ENCODE peak calls at places on chromosome 11, in five cellular contexts. V, K, W, C and S are unnamed samples.

GRCh38 chr11:58503361-58503856 is 4.5 kb downstream of the OR5B21 start:
- DNase-seq in K (no peak), W (peak), V (no peak), C (no peak), S (peak)

GRCh38 chr11:63643205-63643604 is 28.0 kb downstream of the ATL3 start:
- DNase-seq in C (no peak), W (no peak), V (no peak), K (no peak), S (no peak)

GRCh38 chr11:107043242-107043991 is 25.1 kb upstream of the GUCY1A2 start:
- DNase-seq in C (peak), W (no peak), K (no peak), V (peak), S (peak)

GRCh38 chr11:12901874-12902481 is 107.1 kb upstream of the RASSF10 start:
- DNase-seq in W (no peak), C (no peak), V (no peak), K (no peak), S (no peak)

GRCh38 chr11:77506857-77507256 is 33.0 kb upstream of the PAK1 start:
- DNase-seq in V (no peak), W (no peak), C (no peak), K (no peak), S (no peak)

GRCh38 chr11:68663482-68664010 is 20.8 kb upstream of the GAL start:
- DNase-seq in W (no peak), V (no peak), K (no peak), C (no peak), S (no peak)

GRCh38 chr11:28442113-28442512 is 333.9 kb downstream of the METTL15 start:
- DNase-seq in W (no peak), C (no peak), K (no peak), V (no peak), S (no peak)

GRCh38 chr11:110472858-110473257 is 43.1 kb downstream of the FDX1 start:
- DNase-seq in K (no peak), C (no peak), W (no peak), V (no peak), S (no peak)

GRCh38 chr11:66889974-66890373 is 33.1 kb downstream of the LRFN4 start:
- DNase-seq in C (no peak), V (no peak), K (no peak), W (no peak), S (no peak)

GRCh38 chr11:101765932-101766331 is 148.9 kb upstream of the CEP126 start:
- DNase-seq in K (no peak), C (no peak), V (no peak), W (no peak), S (no peak)

GRCh38 chr11:86396403-86396802 is 21.7 kb downstream of the CCDC81 start:
- DNase-seq in K (no peak), V (no peak), W (no peak), C (peak), S (no peak)

GRCh38 chr11:78140392-78141077 is 1.1 kb upstream of the ALG8 start:
- DNase-seq in C (no peak), V (no peak), K (no peak), W (peak), S (peak)

GRCh38 chr11:68337399-68337835 is 25.0 kb downstream of the LRP5 start:
- DNase-seq in K (no peak), V (peak), W (no peak), C (no peak), S (no peak)

GRCh38 chr11:86748296-86748695 is 52.0 kb upstream of the PRSS23 start:
- DNase-seq in C (peak), W (no peak), K (no peak), V (no peak), S (no peak)

GRCh38 chr11:2841411-2842190 is 44.0 kb downstream of the CDKN1C start:
- DNase-seq in K (no peak), C (no peak), V (no peak), W (no peak), S (no peak)

GRCh38 chr11:57779275-57779674 is 17.7 kb downstream of the CTNND1 start:
- DNase-seq in V (no peak), C (no peak), K (no peak), W (no peak), S (no peak)

GRCh38 chr11:110455718-110456117 is 26.0 kb downstream of the FDX1 start:
- DNase-seq in V (no peak), W (no peak), C (no peak), K (no peak), S (peak)

GRCh38 chr11:44096360-44097188 is 1.1 kb downstream of the EXT2 start:
- DNase-seq in C (no peak), V (no peak), W (peak), K (no peak), S (no peak)

GRCh38 chr11:17473071-17473744 is 3.4 kb downstream of the ABCC8 start:
- DNase-seq in W (no peak), V (no peak), K (no peak), C (no peak), S (no peak)

GRCh38 chr11:29208117-29208516 is 808.7 kb downstream of the KCNA4 start:
- DNase-seq in W (no peak), V (no peak), C (no peak), K (no peak), S (no peak)

GRCh38 chr11:119903389-119903788 is 174.4 kb upstream of the NECTIN1 start:
- DNase-seq in W (no peak), K (no peak), C (no peak), V (no peak), S (no peak)

GRCh38 chr11:81886406-81887075 is 847.1 kb downstream of the FAM181B start:
- DNase-seq in C (no peak), W (no peak), K (no peak), V (no peak), S (no peak)

GRCh38 chr11:134682577-134682976 is 270.5 kb upstream of the B3GAT1 start:
- DNase-seq in V (no peak), W (no peak), C (no peak), K (peak), S (no peak)

GRCh38 chr11:117143871-117144476 is at the start of gene PAFAH1B2:
- DNase-seq in C (peak), W (peak), V (peak), K (peak), S (peak)

GRCh38 chr11:68575025-68575665 is 109.2 kb upstream of the GAL start:
- DNase-seq in C (no peak), W (no peak), V (no peak), K (no peak), S (no peak)

GRCh38 chr11:19670030-19670761 is 42.4 kb upstream of the NAV2 start:
- DNase-seq in W (no peak), K (no peak), V (no peak), C (no peak), S (no peak)

GRCh38 chr11:12706531-12707499 is 32.6 kb downstream of the TEAD1 start:
- DNase-seq in C (no peak), W (no peak), V (no peak), K (no peak), S (peak)

GRCh38 chr11:4626207-4627105 is 10.8 kb upstream of the OR51D1 start:
- DNase-seq in K (peak), W (peak), C (no peak), V (peak), S (peak)

GRCh38 chr11:79438631-79439429 is 2.0 kb downstream of the TENM4 start:
- DNase-seq in V (no peak), C (no peak), K (no peak), W (no peak), S (no peak)
- H3K4me3 ChIP-seq in V (no peak), C (peak), K (no peak), W (no peak), S (no peak)

GRCh38 chr11:70416881-70417280 is 18.6 kb downstream of the CTTN start:
- DNase-seq in K (no peak), V (no peak), C (no peak), W (no peak), S (no peak)

GRCh38 chr11:70415176-70415575 is 16.8 kb downstream of the CTTN start:
- DNase-seq in C (peak), W (no peak), V (no peak), K (no peak), S (no peak)

GRCh38 chr11:70418130-70418529 is 19.8 kb downstream of the CTTN start:
- DNase-seq in W (no peak), K (no peak), C (no peak), V (no peak), S (no peak)

GRCh38 chr11:70414341-70415100 is 16.2 kb downstream of the CTTN start:
- DNase-seq in V (no peak), W (no peak), K (no peak), C (no peak), S (no peak)

GRCh38 chr11:70415642-70416395 is 17.5 kb downstream of the CTTN start:
- DNase-seq in V (peak), W (no peak), K (no peak), C (peak), S (no peak)
- TF ChIP-seq CTCF in V (no peak), W (no peak), K (no peak), C (no peak), S (no peak)

GRCh38 chr11:64923944-64924909 is at the start of gene PPP2R5B:
- DNase-seq in K (peak), V (peak), W (peak), C (peak), S (peak)

GRCh38 chr11:64926689-64927088 is 2.2 kb downstream of the PPP2R5B start:
- DNase-seq in K (no peak), C (no peak), W (no peak), V (no peak), S (no peak)

GRCh38 chr11:64924910-64925284 is 408 bp downstream of the PPP2R5B start:
- DNase-seq in W (no peak), V (no peak), C (no peak), K (no peak), S (no peak)

GRCh38 chr11:64923151-64923661 is 1.3 kb upstream of the PPP2R5B start:
- DNase-seq in K (no peak), W (no peak), V (no peak), C (no peak), S (no peak)

GRCh38 chr11:64925536-64926449 is 1.3 kb downstream of the PPP2R5B start:
- DNase-seq in V (no peak), W (no peak), C (no peak), K (no peak), S (no peak)
- H3K4me3 ChIP-seq in V (no peak), W (peak), C (peak), K (peak), S (peak)

DNA sequence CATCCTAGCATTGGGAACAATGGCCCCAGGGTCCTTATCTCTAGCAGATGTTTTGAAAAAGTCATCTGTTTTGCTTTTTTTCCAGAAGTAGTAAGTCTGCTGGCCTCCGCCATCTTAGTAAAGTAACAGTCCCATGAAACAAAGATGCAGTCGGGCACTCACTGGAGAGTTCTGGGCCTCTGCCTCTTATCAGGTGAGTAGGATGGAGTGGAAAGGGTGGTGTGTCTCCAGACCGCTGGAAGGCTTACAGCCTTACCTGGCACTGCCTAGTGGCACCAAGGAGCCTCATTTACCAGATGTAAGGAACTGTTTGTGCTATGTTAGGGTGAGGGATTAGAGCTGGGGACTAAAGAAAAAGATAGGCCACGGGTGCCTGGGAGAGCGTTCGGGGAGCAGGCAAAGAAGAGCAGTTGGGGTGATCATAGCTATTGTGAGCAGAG is 299 bp downstream of the CD3E start:
- DNase-seq in K (no peak), V (no peak), C (no peak), W (no peak), S (no peak)
- TF ChIP-seq CTCF in K (no peak), V (no peak), C (no peak), W (no peak), S (no peak)

DNA sequence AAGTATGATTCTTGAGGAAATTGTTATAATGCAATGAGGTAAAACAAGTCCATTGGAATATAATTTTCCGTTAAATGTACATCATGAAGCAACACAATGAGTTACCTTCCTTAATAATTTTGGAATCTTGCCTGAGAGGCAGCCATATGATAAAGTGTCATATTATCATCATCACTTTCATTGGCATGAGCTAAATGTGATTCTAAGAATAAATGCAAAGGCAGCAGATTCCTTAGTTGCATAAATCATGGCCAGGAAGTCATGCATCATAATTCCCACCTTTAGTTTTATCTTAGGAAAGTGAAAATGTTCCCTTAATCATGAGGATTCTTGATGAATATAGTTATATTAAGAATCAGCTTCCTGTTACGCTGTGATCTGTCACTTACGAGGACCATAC is 14.2 kb upstream of the MMP1 start:
- DNase-seq in V (no peak), K (no peak), W (no peak), C (no peak), S (no peak)
- H3K4me3 ChIP-seq in V (no peak), K (no peak), W (no peak), C (no peak), S (no peak)

DNA sequence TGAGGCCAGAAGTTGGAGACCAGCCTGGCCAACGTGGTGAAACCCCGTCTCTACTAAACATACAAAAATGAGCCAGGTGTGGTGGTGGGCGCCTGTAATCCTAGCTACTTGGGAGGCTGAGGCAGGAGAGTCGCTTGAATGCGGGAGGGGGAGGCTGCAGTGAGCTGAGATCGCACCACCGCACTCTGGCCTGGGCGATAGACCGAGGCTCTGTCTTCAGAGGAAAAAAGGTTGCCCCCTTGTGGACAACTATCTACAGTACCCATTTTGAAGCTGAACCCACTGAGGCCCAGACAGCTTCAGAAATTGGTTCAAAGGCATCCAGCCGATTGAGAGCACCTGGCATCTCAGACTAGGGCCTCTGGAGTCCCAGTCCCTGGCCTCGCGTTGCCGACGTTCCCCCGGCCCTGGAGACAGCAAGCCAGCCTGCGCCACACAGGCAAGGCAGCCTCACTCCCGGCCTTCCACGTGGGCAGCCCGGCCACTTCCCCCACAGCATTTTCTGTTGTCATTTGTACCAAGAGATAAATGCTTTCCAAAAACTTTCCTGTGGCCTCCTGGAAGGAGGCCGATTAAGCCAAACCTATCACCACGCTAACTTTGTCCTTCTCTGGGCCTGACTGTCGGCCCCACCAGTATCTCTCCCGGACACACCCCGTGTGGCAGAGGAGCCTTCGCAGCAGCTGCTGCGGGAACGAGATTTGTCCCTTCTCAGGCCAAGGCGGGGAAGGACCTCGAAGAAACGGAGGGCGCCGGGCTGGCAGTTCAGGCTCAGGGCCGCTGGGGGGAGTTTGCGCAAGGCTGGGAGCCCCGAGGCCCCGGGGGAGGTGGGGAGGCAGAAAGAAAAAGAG is 82.8 kb downstream of the FLI1 start:
- DNase-seq in C (no peak), W (peak), K (no peak), V (peak), S (peak)
- TF ChIP-seq CTCF in C (peak), W (peak), K (no peak), V (peak), S (peak)

DNA sequence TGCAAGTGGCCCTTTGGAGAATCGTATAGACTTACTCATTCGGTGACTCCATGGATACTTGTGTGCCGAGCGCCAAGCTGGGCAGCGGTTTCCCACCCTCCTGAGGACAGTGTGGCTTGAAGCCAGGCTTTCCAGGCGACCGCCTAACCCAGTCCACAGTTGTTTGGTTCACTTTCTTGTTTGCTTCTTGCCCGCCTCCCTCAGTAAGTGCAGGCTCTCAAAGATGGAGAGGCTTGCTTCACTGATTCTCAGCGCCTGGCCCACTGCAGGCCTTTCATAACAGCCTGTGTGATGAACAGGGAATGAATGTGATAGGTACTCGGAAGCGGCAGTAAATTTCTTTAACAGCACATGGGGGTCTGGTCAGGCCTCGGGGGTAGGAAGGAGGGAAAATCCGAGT is 11.2 kb upstream of the MDK start:
- DNase-seq in C (no peak), V (no peak), W (no peak), K (no peak), S (no peak)
- H3K4me3 ChIP-seq in C (no peak), V (no peak), W (no peak), K (no peak), S (no peak)

GRCh38 chr11:95605271-95605940 is 184.2 kb downstream of the FAM76B start:
- DNase-seq in C (no peak), V (no peak), K (no peak), W (no peak), S (no peak)

GRCh38 chr11:95611827-95612226 is 177.8 kb downstream of the FAM76B start:
- DNase-seq in C (no peak), V (no peak), W (no peak), K (no peak), S (no peak)

GRCh38 chr11:95608093-95608492 is 181.5 kb downstream of the FAM76B start:
- DNase-seq in K (no peak), C (no peak), V (no peak), W (no peak), S (no peak)

DNA sequence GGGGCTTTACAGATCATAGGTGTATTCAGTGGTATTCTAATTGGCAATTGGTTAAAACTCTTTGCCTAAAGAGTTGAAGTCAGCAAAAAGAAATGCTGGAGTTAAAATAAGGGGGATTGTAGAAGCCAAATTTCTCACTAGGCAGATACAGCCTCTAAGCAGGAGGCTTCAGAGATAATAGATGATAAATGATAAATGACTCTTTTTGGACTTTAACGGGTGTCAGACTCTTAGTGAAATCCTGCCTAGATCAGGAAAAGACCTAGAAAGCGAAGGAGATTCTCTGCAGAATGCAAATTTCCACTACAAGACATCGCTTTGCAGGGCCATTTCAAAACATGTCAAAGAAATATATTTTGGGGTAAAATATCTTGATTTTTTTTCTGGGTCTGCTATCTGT is 182.8 kb downstream of the FAM76B start:
- DNase-seq in W (no peak), K (no peak), C (no peak), V (no peak), S (no peak)
- TF ChIP-seq CTCF in W (no peak), K (no peak), C (no peak), V (no peak), S (no peak)

GRCh38 chr11:10792385-10793068 is 16.2 kb downstream of the EIF4G2 start:
- DNase-seq in K (peak), W (peak), V (peak), C (no peak), S (peak)
- H3K4me3 ChIP-seq in K (no peak), W (no peak), V (no peak), C (no peak), S (no peak)